ENCODE peak calls at places on chromosomes 12 and 14, in eight cellular contexts. G, V, Y, W, E, L, I and P are unnamed samples.

GRCh38 chr14:102434647-102435175 is 72.0 kb downstream of the TECPR2 start:
- DNase-seq in L (no peak), G (no peak), E (no peak), I (no peak), W (no peak), V (no peak), Y (no peak), P (no peak)

GRCh38 chr12:71415336-71416231 is 24.0 kb upstream of the LGR5 start:
- DNase-seq in W (no peak), Y (no peak), I (peak; percentile 47), G (no peak), L (peak; percentile 63), E (peak; percentile 31), V (peak; percentile 73), P (no peak)

GRCh38 chr14:22478247-22478646 is 110.8 kb downstream of the DAD1 start:
- DNase-seq in Y (no peak), I (no peak), G (no peak), E (no peak), W (no peak), V (no peak), L (no peak), P (no peak)

GRCh38 chr12:26808766-26809460 is 24.1 kb downstream of the ITPR2 start:
- DNase-seq in E (no peak), L (no peak), I (no peak), W (no peak), Y (no peak), V (no peak), G (no peak), P (no peak)

GRCh38 chr12:2653461-2653965 is 141.3 kb upstream of the FKBP4 start:
- DNase-seq in V (no peak), Y (no peak), E (no peak), I (no peak), L (no peak), W (no peak), G (peak; percentile 27), P (no peak)

GRCh38 chr12:116358850-116359761 is 81.6 kb upstream of the MED13L start:
- DNase-seq in Y (peak; percentile 28), L (peak; percentile 98), E (peak; percentile 97), G (peak; percentile 95), W (peak; percentile 90), V (peak; percentile 95), I (peak; percentile 74), P (peak; percentile 96)

GRCh38 chr14:85528080-85528881 is 1.7 kb upstream of the FLRT2 start:
- DNase-seq in V (peak; percentile 76), L (peak; percentile 93), W (no peak), I (no peak), Y (no peak), G (no peak), E (peak; percentile 53), P (peak; percentile 41)

GRCh38 chr12:25135531-25136154 is 59.3 kb downstream of the DNAI7 start:
- DNase-seq in E (no peak), W (no peak), V (no peak), I (peak; percentile 2), L (no peak), Y (no peak), G (no peak), P (no peak)

GRCh38 chr12:28507867-28508266 is 317.6 kb downstream of the CCDC91 start:
- DNase-seq in L (no peak), Y (no peak), E (no peak), I (no peak), W (no peak), V (no peak), G (no peak), P (no peak)

GRCh38 chr14:100275214-100275613 is 31.0 kb downstream of the SLC25A29 start:
- DNase-seq in W (no peak), G (no peak), L (no peak), V (no peak), Y (no peak), I (no peak), E (no peak), P (no peak)

GRCh38 chr14:97066068-97066899 is 269.1 kb downstream of the VRK1 start:
- DNase-seq in L (no peak), E (no peak), V (no peak), I (no peak), G (no peak), Y (no peak), W (no peak), P (no peak)

GRCh38 chr14:33317675-33318074 is 379.0 kb downstream of the NPAS3 start:
- DNase-seq in W (no peak), G (no peak), Y (no peak), E (no peak), V (no peak), L (no peak), I (no peak), P (no peak)

GRCh38 chr14:91415794-91416743 is 1.6 kb downstream of the CCDC88C start:
- DNase-seq in Y (peak; percentile 47), V (no peak), E (no peak), L (no peak), I (peak; percentile 89), G (peak; percentile 91), W (no peak), P (no peak)

GRCh38 chr14:86885280-86885679 is 1107.7 kb downstream of the GALC start:
- DNase-seq in G (no peak), W (no peak), E (no peak), V (no peak), L (no peak), I (no peak), Y (no peak), P (no peak)

GRCh38 chr14:35814371-35815005 is 5.4 kb upstream of the RALGAPA1 start:
- DNase-seq in L (peak; percentile 50), W (peak; percentile 29), V (peak; percentile 75), E (peak; percentile 74), Y (peak; percentile 56), I (peak; percentile 73), G (no peak), P (no peak)

GRCh38 chr14:100654814-100655795 is 67.9 kb upstream of the BEGAIN start:
- DNase-seq in I (peak; percentile 43), G (no peak), Y (no peak), W (peak; percentile 40), E (peak; percentile 60), V (peak; percentile 60), L (no peak), P (no peak)

GRCh38 chr14:94021001-94021400 is 5.1 kb upstream of the OTUB2 start:
- DNase-seq in V (no peak), G (no peak), I (no peak), Y (no peak), E (no peak), L (no peak), W (no peak), P (peak; percentile 18)

GRCh38 chr12:21350975-21351374 is 16.3 kb upstream of the SLCO1A2 start:
- DNase-seq in E (no peak), Y (no peak), W (no peak), G (no peak), I (no peak), L (no peak), V (no peak), P (no peak)

GRCh38 chr14:74577247-74577947 is 34.6 kb downstream of the LTBP2 start:
- DNase-seq in L (peak; percentile 58), I (no peak), E (peak; percentile 90), W (no peak), Y (no peak), V (no peak), G (peak; percentile 49), P (no peak)

GRCh38 chr12:14394317-14395058 is 29.0 kb downstream of the ATF7IP start:
- DNase-seq in V (peak; percentile 77), W (no peak), Y (no peak), L (peak; percentile 89), G (no peak), I (peak; percentile 84), E (peak; percentile 46), P (peak; percentile 16)

GRCh38 chr12:16282978-16283377 is 5.5 kb upstream of the SLC15A5 start:
- DNase-seq in E (no peak), L (no peak), V (no peak), Y (no peak), I (no peak), W (no peak), G (no peak), P (no peak)

GRCh38 chr14:70014696-70015095 is 135.5 kb downstream of the SMOC1 start:
- DNase-seq in E (no peak), I (no peak), G (no peak), Y (no peak), V (no peak), W (no peak), L (no peak), P (no peak)

DNA sequence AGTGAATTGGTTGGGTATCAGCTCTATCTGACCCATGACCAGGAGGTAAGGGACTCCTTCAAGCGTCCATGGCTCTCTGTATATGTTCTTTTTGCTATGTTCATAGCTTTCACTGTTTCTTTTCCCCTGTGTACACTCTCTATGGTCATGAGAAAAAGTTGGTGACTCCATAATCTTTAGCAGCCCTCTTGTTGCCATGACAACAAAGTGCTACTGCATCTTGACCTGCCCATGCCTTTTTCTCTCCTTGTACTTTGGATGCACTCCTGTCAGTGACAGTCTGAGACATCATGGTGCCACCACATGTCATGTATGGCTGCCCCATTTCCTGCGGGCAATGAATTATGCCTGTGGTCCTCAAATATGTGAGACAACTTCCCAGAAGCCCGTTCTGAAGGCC is 280.2 kb downstream of the TMEM121 start:
- DNase-seq in L (no peak), W (no peak), G (no peak), E (no peak), Y (no peak), V (no peak), I (no peak), P (no peak)
- H3K9me3 ChIP-seq in L (no peaks in the 10 kb centered on the region), W (peaks cover 32% of the 10 kb centered on the region), G (peaks cover 42% of the 10 kb centered on the region), E (peaks cover 5% of the 10 kb centered on the region), Y (peaks cover 4% of the 10 kb centered on the region), V (no peaks in the 10 kb centered on the region), I (no peaks in the 10 kb centered on the region), P (no peaks in the 10 kb centered on the region)

GRCh38 chr14:68779761-68780323 is 13.0 kb downstream of the ZFP36L1 start:
- DNase-seq in L (peak; percentile 88), E (peak; percentile 39), G (no peak), W (no peak), V (no peak), Y (no peak), I (peak; percentile 79), P (no peak)
- H3K4me3 ChIP-seq in L (no peak overlapping the region), E (no peak overlapping the region), G (peak overlapping the region; percentile 43), W (no peak overlapping the region), V (no peak overlapping the region), Y (peak overlapping the region; percentile 29), I (peak overlapping the region; percentile 49), P (no peak overlapping the region)

DNA sequence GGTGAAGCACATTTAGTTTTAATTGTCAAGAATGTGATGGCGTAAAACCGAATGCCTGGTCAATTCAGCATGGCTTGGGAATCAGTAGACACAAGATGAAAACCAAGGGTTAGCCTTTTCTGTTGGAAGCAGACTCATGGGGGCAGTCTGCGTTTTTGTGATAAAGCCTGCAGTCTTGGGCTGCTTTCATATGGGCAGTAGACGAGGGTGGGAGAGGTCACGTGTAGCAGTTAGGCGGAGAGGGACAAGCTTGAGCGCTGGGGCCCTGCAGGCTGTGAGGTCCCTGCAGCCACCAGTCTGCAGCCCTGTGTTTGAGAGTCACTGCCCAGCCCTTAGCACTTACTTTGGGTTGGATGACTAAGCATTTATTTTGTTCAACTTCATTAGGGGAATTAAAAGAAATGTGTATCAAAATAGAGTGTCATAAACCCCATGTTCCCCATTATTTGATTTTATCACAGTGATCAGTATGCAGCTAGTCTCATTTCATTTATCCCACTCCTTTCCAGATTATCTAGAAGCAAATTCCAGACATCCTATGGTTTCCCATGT is 37.2 kb downstream of the EP400 start:
- DNase-seq in G (no peak), V (no peak), E (no peak), Y (no peak), W (no peak), I (no peak), L (no peak), P (no peak)
- H3K36me3 ChIP-seq in G (peaks cover 91% of the 10 kb centered on the region), V (peaks cover 32% of the 10 kb centered on the region), E (peaks cover 80% of the 10 kb centered on the region), Y (peaks cover 54% of the 10 kb centered on the region), W (peaks cover 17% of the 10 kb centered on the region), I (peaks cover 81% of the 10 kb centered on the region), L (peaks cover 19% of the 10 kb centered on the region), P (peaks cover 91% of the 10 kb centered on the region)

GRCh38 chr12:37733856-37734255 is 582.7 kb upstream of the ALG10B start:
- DNase-seq in Y (no peak), V (no peak), G (no peak), E (no peak), W (no peak), L (no peak), I (no peak), P (no peak)
- H3K9me3 ChIP-seq in Y (no peaks in the 10 kb centered on the region), V (peaks cover 3% of the 10 kb centered on the region), G (peaks cover 74% of the 10 kb centered on the region), E (no peaks in the 10 kb centered on the region), W (peaks cover 42% of the 10 kb centered on the region), L (no peaks in the 10 kb centered on the region), I (no peaks in the 10 kb centered on the region), P (peaks cover 4% of the 10 kb centered on the region)